ENCODE peak calls at places on chromosome 9, in ten cellular contexts. One of them, this sample, is unnamed.

GRCh38 chr9:98873535-98874432 is 66.3 kb downstream of the GALNT12 start:
- DNase-seq in T-helper 9 cell: no peak
- DNase-seq in germinal center: no peak
- DNase-seq in activated CD8-positive, alpha-beta T cell treated with anti-CD3 and anti-CD28 coated beads, Interleukin-2, amount 10 ng/mL, durations not matched to agents 7 days and 5 days: no peak
- DNase-seq in CD4-positive, alpha-beta memory T cell: no peak
- DNase-seq in stimulated activated CD4-positive, alpha-beta T cell treated with anti-CD3 and anti-CD28 coated beads, Interleukin-4, amount 100 ng/mL, for 4 hours: no peak
- DNase-seq in cardiac muscle cell: no peak
- DNase-seq in left colon: no peak
- DNase-seq in amniotic stem cell: no peak
- DNase-seq in AG10803: peak
- DNase-seq in this sample: no peak

GRCh38 chr9:82356131-82356530 is 367.6 kb downstream of the SPATA31D1 start:
- DNase-seq in cardiac muscle cell: no peak
- DNase-seq in activated CD8-positive, alpha-beta T cell treated with anti-CD3 and anti-CD28 coated beads, Interleukin-2, amount 10 ng/mL, durations not matched to agents 7 days and 5 days: no peak
- DNase-seq in left colon: no peak
- DNase-seq in amniotic stem cell: no peak
- DNase-seq in AG10803: no peak
- DNase-seq in CD4-positive, alpha-beta memory T cell: no peak
- DNase-seq in stimulated activated CD4-positive, alpha-beta T cell treated with anti-CD3 and anti-CD28 coated beads, Interleukin-4, amount 100 ng/mL, for 4 hours: no peak
- DNase-seq in germinal center: no peak
- DNase-seq in T-helper 9 cell: no peak
- DNase-seq in this sample: no peak

GRCh38 chr9:116007824-116008223 is 145.8 kb upstream of the PAPPA start:
- DNase-seq in stimulated activated CD4-positive, alpha-beta T cell treated with anti-CD3 and anti-CD28 coated beads, Interleukin-4, amount 100 ng/mL, for 4 hours: no peak
- DNase-seq in left colon: no peak
- DNase-seq in CD4-positive, alpha-beta memory T cell: no peak
- DNase-seq in germinal center: no peak
- DNase-seq in T-helper 9 cell: no peak
- DNase-seq in amniotic stem cell: no peak
- DNase-seq in cardiac muscle cell: no peak
- DNase-seq in activated CD8-positive, alpha-beta T cell treated with anti-CD3 and anti-CD28 coated beads, Interleukin-2, amount 10 ng/mL, durations not matched to agents 7 days and 5 days: no peak
- DNase-seq in AG10803: no peak
- DNase-seq in this sample: no peak

GRCh38 chr9:128068656-128069221 is 707 bp downstream of the SLC25A25 start:
- DNase-seq in activated CD8-positive, alpha-beta T cell treated with anti-CD3 and anti-CD28 coated beads, Interleukin-2, amount 10 ng/mL, durations not matched to agents 7 days and 5 days: no peak
- DNase-seq in AG10803: no peak
- DNase-seq in germinal center: no peak
- DNase-seq in left colon: no peak
- DNase-seq in T-helper 9 cell: no peak
- DNase-seq in amniotic stem cell: no peak
- DNase-seq in CD4-positive, alpha-beta memory T cell: no peak
- DNase-seq in stimulated activated CD4-positive, alpha-beta T cell treated with anti-CD3 and anti-CD28 coated beads, Interleukin-4, amount 100 ng/mL, for 4 hours: no peak
- DNase-seq in cardiac muscle cell: no peak
- DNase-seq in this sample: no peak

GRCh38 chr9:20384642-20385041 is 237.7 kb downstream of the MLLT3 start:
- DNase-seq in T-helper 9 cell: no peak
- DNase-seq in amniotic stem cell: no peak
- DNase-seq in activated CD8-positive, alpha-beta T cell treated with anti-CD3 and anti-CD28 coated beads, Interleukin-2, amount 10 ng/mL, durations not matched to agents 7 days and 5 days: no peak
- DNase-seq in cardiac muscle cell: no peak
- DNase-seq in germinal center: no peak
- DNase-seq in left colon: no peak
- DNase-seq in stimulated activated CD4-positive, alpha-beta T cell treated with anti-CD3 and anti-CD28 coated beads, Interleukin-4, amount 100 ng/mL, for 4 hours: no peak
- DNase-seq in AG10803: no peak
- DNase-seq in CD4-positive, alpha-beta memory T cell: no peak
- DNase-seq in this sample: no peak

GRCh38 chr9:73919712-73920111 is 577.4 kb upstream of the RORB start:
- DNase-seq in CD4-positive, alpha-beta memory T cell: no peak
- DNase-seq in amniotic stem cell: no peak
- DNase-seq in stimulated activated CD4-positive, alpha-beta T cell treated with anti-CD3 and anti-CD28 coated beads, Interleukin-4, amount 100 ng/mL, for 4 hours: no peak
- DNase-seq in AG10803: no peak
- DNase-seq in germinal center: no peak
- DNase-seq in T-helper 9 cell: no peak
- DNase-seq in cardiac muscle cell: no peak
- DNase-seq in left colon: no peak
- DNase-seq in activated CD8-positive, alpha-beta T cell treated with anti-CD3 and anti-CD28 coated beads, Interleukin-2, amount 10 ng/mL, durations not matched to agents 7 days and 5 days: no peak
- DNase-seq in this sample: no peak

GRCh38 chr9:129232839-129233568 is 54.9 kb upstream of the IER5L start:
- DNase-seq in activated CD8-positive, alpha-beta T cell treated with anti-CD3 and anti-CD28 coated beads, Interleukin-2, amount 10 ng/mL, durations not matched to agents 7 days and 5 days: no peak
- DNase-seq in germinal center: no peak
- DNase-seq in amniotic stem cell: no peak
- DNase-seq in T-helper 9 cell: no peak
- DNase-seq in left colon: peak
- DNase-seq in AG10803: no peak
- DNase-seq in CD4-positive, alpha-beta memory T cell: no peak
- DNase-seq in stimulated activated CD4-positive, alpha-beta T cell treated with anti-CD3 and anti-CD28 coated beads, Interleukin-4, amount 100 ng/mL, for 4 hours: no peak
- DNase-seq in cardiac muscle cell: no peak
- DNase-seq in this sample: no peak

GRCh38 chr9:131270171-131271015 is 5.9 kb downstream of the FAM78A start:
- DNase-seq in germinal center: peak
- DNase-seq in stimulated activated CD4-positive, alpha-beta T cell treated with anti-CD3 and anti-CD28 coated beads, Interleukin-4, amount 100 ng/mL, for 4 hours: peak
- DNase-seq in CD4-positive, alpha-beta memory T cell: peak
- DNase-seq in left colon: peak
- DNase-seq in T-helper 9 cell: peak
- DNase-seq in amniotic stem cell: no peak
- DNase-seq in AG10803: no peak
- DNase-seq in activated CD8-positive, alpha-beta T cell treated with anti-CD3 and anti-CD28 coated beads, Interleukin-2, amount 10 ng/mL, durations not matched to agents 7 days and 5 days: peak
- DNase-seq in cardiac muscle cell: no peak
- DNase-seq in this sample: peak

GRCh38 chr9:133585481-133586367 is 23.5 kb downstream of the FAM163B start:
- DNase-seq in CD4-positive, alpha-beta memory T cell: no peak
- DNase-seq in left colon: no peak
- DNase-seq in activated CD8-positive, alpha-beta T cell treated with anti-CD3 and anti-CD28 coated beads, Interleukin-2, amount 10 ng/mL, durations not matched to agents 7 days and 5 days: no peak
- DNase-seq in germinal center: no peak
- DNase-seq in amniotic stem cell: no peak
- DNase-seq in T-helper 9 cell: no peak
- DNase-seq in AG10803: peak
- DNase-seq in cardiac muscle cell: peak
- DNase-seq in stimulated activated CD4-positive, alpha-beta T cell treated with anti-CD3 and anti-CD28 coated beads, Interleukin-4, amount 100 ng/mL, for 4 hours: no peak
- DNase-seq in this sample: no peak

GRCh38 chr9:121239071-121239470 is 28.9 kb upstream of the GSN start:
- DNase-seq in AG10803: peak
- DNase-seq in CD4-positive, alpha-beta memory T cell: no peak
- DNase-seq in stimulated activated CD4-positive, alpha-beta T cell treated with anti-CD3 and anti-CD28 coated beads, Interleukin-4, amount 100 ng/mL, for 4 hours: no peak
- DNase-seq in activated CD8-positive, alpha-beta T cell treated with anti-CD3 and anti-CD28 coated beads, Interleukin-2, amount 10 ng/mL, durations not matched to agents 7 days and 5 days: no peak
- DNase-seq in T-helper 9 cell: no peak
- DNase-seq in left colon: no peak
- DNase-seq in cardiac muscle cell: no peak
- DNase-seq in amniotic stem cell: no peak
- DNase-seq in germinal center: no peak
- DNase-seq in this sample: no peak

GRCh38 chr9:18746631-18747030 is 272.7 kb downstream of the ADAMTSL1 start:
- DNase-seq in cardiac muscle cell: no peak
- DNase-seq in left colon: no peak
- DNase-seq in stimulated activated CD4-positive, alpha-beta T cell treated with anti-CD3 and anti-CD28 coated beads, Interleukin-4, amount 100 ng/mL, for 4 hours: no peak
- DNase-seq in amniotic stem cell: no peak
- DNase-seq in activated CD8-positive, alpha-beta T cell treated with anti-CD3 and anti-CD28 coated beads, Interleukin-2, amount 10 ng/mL, durations not matched to agents 7 days and 5 days: no peak
- DNase-seq in AG10803: no peak
- DNase-seq in T-helper 9 cell: no peak
- DNase-seq in germinal center: no peak
- DNase-seq in CD4-positive, alpha-beta memory T cell: no peak
- DNase-seq in this sample: no peak

GRCh38 chr9:108333406-108334031 is 522.3 kb downstream of the ACTL7B start:
- DNase-seq in AG10803: no peak
- DNase-seq in T-helper 9 cell: no peak
- DNase-seq in CD4-positive, alpha-beta memory T cell: no peak
- DNase-seq in left colon: no peak
- DNase-seq in activated CD8-positive, alpha-beta T cell treated with anti-CD3 and anti-CD28 coated beads, Interleukin-2, amount 10 ng/mL, durations not matched to agents 7 days and 5 days: no peak
- DNase-seq in stimulated activated CD4-positive, alpha-beta T cell treated with anti-CD3 and anti-CD28 coated beads, Interleukin-4, amount 100 ng/mL, for 4 hours: no peak
- DNase-seq in cardiac muscle cell: no peak
- DNase-seq in amniotic stem cell: no peak
- DNase-seq in germinal center: no peak
- DNase-seq in this sample: no peak

GRCh38 chr9:34988218-34989055 is 1.1 kb upstream of the DNAJB5 start:
- DNase-seq in amniotic stem cell: no peak
- DNase-seq in cardiac muscle cell: no peak
- DNase-seq in CD4-positive, alpha-beta memory T cell: peak
- DNase-seq in stimulated activated CD4-positive, alpha-beta T cell treated with anti-CD3 and anti-CD28 coated beads, Interleukin-4, amount 100 ng/mL, for 4 hours: peak
- DNase-seq in activated CD8-positive, alpha-beta T cell treated with anti-CD3 and anti-CD28 coated beads, Interleukin-2, amount 10 ng/mL, durations not matched to agents 7 days and 5 days: peak
- DNase-seq in left colon: no peak
- DNase-seq in germinal center: peak
- DNase-seq in T-helper 9 cell: peak
- DNase-seq in AG10803: no peak
- DNase-seq in this sample: no peak

GRCh38 chr9:123440256-123440655 is 84.3 kb downstream of the CRB2 start:
- DNase-seq in CD4-positive, alpha-beta memory T cell: no peak
- DNase-seq in activated CD8-positive, alpha-beta T cell treated with anti-CD3 and anti-CD28 coated beads, Interleukin-2, amount 10 ng/mL, durations not matched to agents 7 days and 5 days: no peak
- DNase-seq in AG10803: no peak
- DNase-seq in amniotic stem cell: no peak
- DNase-seq in T-helper 9 cell: no peak
- DNase-seq in left colon: no peak
- DNase-seq in germinal center: no peak
- DNase-seq in stimulated activated CD4-positive, alpha-beta T cell treated with anti-CD3 and anti-CD28 coated beads, Interleukin-4, amount 100 ng/mL, for 4 hours: no peak
- DNase-seq in cardiac muscle cell: no peak
- DNase-seq in this sample: no peak

GRCh38 chr9:83526901-83527300 is 11.3 kb downstream of the FRMD3 start:
- DNase-seq in AG10803: no peak
- DNase-seq in cardiac muscle cell: no peak
- DNase-seq in amniotic stem cell: no peak
- DNase-seq in CD4-positive, alpha-beta memory T cell: no peak
- DNase-seq in stimulated activated CD4-positive, alpha-beta T cell treated with anti-CD3 and anti-CD28 coated beads, Interleukin-4, amount 100 ng/mL, for 4 hours: no peak
- DNase-seq in germinal center: no peak
- DNase-seq in activated CD8-positive, alpha-beta T cell treated with anti-CD3 and anti-CD28 coated beads, Interleukin-2, amount 10 ng/mL, durations not matched to agents 7 days and 5 days: no peak
- DNase-seq in left colon: no peak
- DNase-seq in T-helper 9 cell: no peak
- DNase-seq in this sample: no peak

GRCh38 chr9:5448461-5448860 is 1.9 kb upstream of the CD274 start:
- DNase-seq in left colon: no peak
- DNase-seq in germinal center: no peak
- DNase-seq in T-helper 9 cell: no peak
- DNase-seq in cardiac muscle cell: no peak
- DNase-seq in AG10803: no peak
- DNase-seq in stimulated activated CD4-positive, alpha-beta T cell treated with anti-CD3 and anti-CD28 coated beads, Interleukin-4, amount 100 ng/mL, for 4 hours: no peak
- DNase-seq in activated CD8-positive, alpha-beta T cell treated with anti-CD3 and anti-CD28 coated beads, Interleukin-2, amount 10 ng/mL, durations not matched to agents 7 days and 5 days: no peak
- DNase-seq in CD4-positive, alpha-beta memory T cell: no peak
- DNase-seq in amniotic stem cell: no peak
- DNase-seq in this sample: no peak

GRCh38 chr9:33081128-33081851 is 4.8 kb upstream of the SMU1 start:
- DNase-seq in germinal center: peak
- DNase-seq in cardiac muscle cell: peak
- DNase-seq in activated CD8-positive, alpha-beta T cell treated with anti-CD3 and anti-CD28 coated beads, Interleukin-2, amount 10 ng/mL, durations not matched to agents 7 days and 5 days: peak
- DNase-seq in T-helper 9 cell: peak
- DNase-seq in CD4-positive, alpha-beta memory T cell: peak
- DNase-seq in amniotic stem cell: peak
- DNase-seq in left colon: peak
- DNase-seq in stimulated activated CD4-positive, alpha-beta T cell treated with anti-CD3 and anti-CD28 coated beads, Interleukin-4, amount 100 ng/mL, for 4 hours: peak
- DNase-seq in AG10803: peak
- DNase-seq in this sample: peak

GRCh38 chr9:94881023-94881422 is 154.5 kb downstream of the AOPEP start:
- DNase-seq in left colon: no peak
- DNase-seq in activated CD8-positive, alpha-beta T cell treated with anti-CD3 and anti-CD28 coated beads, Interleukin-2, amount 10 ng/mL, durations not matched to agents 7 days and 5 days: no peak
- DNase-seq in T-helper 9 cell: no peak
- DNase-seq in amniotic stem cell: no peak
- DNase-seq in CD4-positive, alpha-beta memory T cell: no peak
- DNase-seq in cardiac muscle cell: no peak
- DNase-seq in AG10803: peak
- DNase-seq in germinal center: no peak
- DNase-seq in stimulated activated CD4-positive, alpha-beta T cell treated with anti-CD3 and anti-CD28 coated beads, Interleukin-4, amount 100 ng/mL, for 4 hours: no peak
- DNase-seq in this sample: no peak

GRCh38 chr9:95085036-95085770 is 232.3 kb downstream of the FANCC start:
- DNase-seq in activated CD8-positive, alpha-beta T cell treated with anti-CD3 and anti-CD28 coated beads, Interleukin-2, amount 10 ng/mL, durations not matched to agents 7 days and 5 days: no peak
- DNase-seq in amniotic stem cell: no peak
- DNase-seq in stimulated activated CD4-positive, alpha-beta T cell treated with anti-CD3 and anti-CD28 coated beads, Interleukin-4, amount 100 ng/mL, for 4 hours: no peak
- DNase-seq in left colon: no peak
- DNase-seq in cardiac muscle cell: no peak
- DNase-seq in T-helper 9 cell: no peak
- DNase-seq in CD4-positive, alpha-beta memory T cell: no peak
- DNase-seq in AG10803: no peak
- DNase-seq in germinal center: no peak
- DNase-seq in this sample: no peak

GRCh38 chr9:111056554-111056953 is 18.3 kb upstream of the LPAR1 start:
- DNase-seq in cardiac muscle cell: no peak
- DNase-seq in AG10803: peak
- DNase-seq in CD4-positive, alpha-beta memory T cell: no peak
- DNase-seq in germinal center: no peak
- DNase-seq in activated CD8-positive, alpha-beta T cell treated with anti-CD3 and anti-CD28 coated beads, Interleukin-2, amount 10 ng/mL, durations not matched to agents 7 days and 5 days: no peak
- DNase-seq in T-helper 9 cell: no peak
- DNase-seq in amniotic stem cell: no peak
- DNase-seq in left colon: no peak
- DNase-seq in stimulated activated CD4-positive, alpha-beta T cell treated with anti-CD3 and anti-CD28 coated beads, Interleukin-4, amount 100 ng/mL, for 4 hours: no peak
- DNase-seq in this sample: no peak

GRCh38 chr9:87662808-87663528 is 63.0 kb upstream of the CTSL start:
- DNase-seq in cardiac muscle cell: peak
- DNase-seq in T-helper 9 cell: peak
- DNase-seq in activated CD8-positive, alpha-beta T cell treated with anti-CD3 and anti-CD28 coated beads, Interleukin-2, amount 10 ng/mL, durations not matched to agents 7 days and 5 days: peak
- DNase-seq in CD4-positive, alpha-beta memory T cell: no peak
- DNase-seq in left colon: peak
- DNase-seq in stimulated activated CD4-positive, alpha-beta T cell treated with anti-CD3 and anti-CD28 coated beads, Interleukin-4, amount 100 ng/mL, for 4 hours: peak
- DNase-seq in germinal center: peak
- DNase-seq in AG10803: peak
- DNase-seq in amniotic stem cell: peak
- DNase-seq in this sample: no peak

GRCh38 chr9:16099901-16100300 is 547.1 kb downstream of the CCDC171 start:
- DNase-seq in activated CD8-positive, alpha-beta T cell treated with anti-CD3 and anti-CD28 coated beads, Interleukin-2, amount 10 ng/mL, durations not matched to agents 7 days and 5 days: no peak
- DNase-seq in left colon: no peak
- DNase-seq in T-helper 9 cell: no peak
- DNase-seq in stimulated activated CD4-positive, alpha-beta T cell treated with anti-CD3 and anti-CD28 coated beads, Interleukin-4, amount 100 ng/mL, for 4 hours: no peak
- DNase-seq in cardiac muscle cell: no peak
- DNase-seq in germinal center: no peak
- DNase-seq in AG10803: no peak
- DNase-seq in amniotic stem cell: no peak
- DNase-seq in CD4-positive, alpha-beta memory T cell: no peak
- DNase-seq in this sample: no peak

GRCh38 chr9:130555968-130556367 is 23.4 kb upstream of the FUBP3 start:
- DNase-seq in cardiac muscle cell: no peak
- DNase-seq in activated CD8-positive, alpha-beta T cell treated with anti-CD3 and anti-CD28 coated beads, Interleukin-2, amount 10 ng/mL, durations not matched to agents 7 days and 5 days: no peak
- DNase-seq in AG10803: peak
- DNase-seq in germinal center: no peak
- DNase-seq in T-helper 9 cell: no peak
- DNase-seq in CD4-positive, alpha-beta memory T cell: no peak
- DNase-seq in left colon: no peak
- DNase-seq in amniotic stem cell: no peak
- DNase-seq in stimulated activated CD4-positive, alpha-beta T cell treated with anti-CD3 and anti-CD28 coated beads, Interleukin-4, amount 100 ng/mL, for 4 hours: no peak
- DNase-seq in this sample: no peak

GRCh38 chr9:137506274-137506673 is 43.9 kb downstream of the PNPLA7 start:
- DNase-seq in germinal center: no peak
- DNase-seq in cardiac muscle cell: no peak
- DNase-seq in left colon: no peak
- DNase-seq in stimulated activated CD4-positive, alpha-beta T cell treated with anti-CD3 and anti-CD28 coated beads, Interleukin-4, amount 100 ng/mL, for 4 hours: no peak
- DNase-seq in AG10803: no peak
- DNase-seq in amniotic stem cell: no peak
- DNase-seq in T-helper 9 cell: no peak
- DNase-seq in CD4-positive, alpha-beta memory T cell: no peak
- DNase-seq in activated CD8-positive, alpha-beta T cell treated with anti-CD3 and anti-CD28 coated beads, Interleukin-2, amount 10 ng/mL, durations not matched to agents 7 days and 5 days: no peak
- DNase-seq in this sample: no peak

GRCh38 chr9:92607088-92607487 is 62.8 kb downstream of the IPPK start:
- DNase-seq in stimulated activated CD4-positive, alpha-beta T cell treated with anti-CD3 and anti-CD28 coated beads, Interleukin-4, amount 100 ng/mL, for 4 hours: no peak
- DNase-seq in cardiac muscle cell: no peak
- DNase-seq in germinal center: no peak
- DNase-seq in CD4-positive, alpha-beta memory T cell: no peak
- DNase-seq in AG10803: peak
- DNase-seq in amniotic stem cell: no peak
- DNase-seq in activated CD8-positive, alpha-beta T cell treated with anti-CD3 and anti-CD28 coated beads, Interleukin-2, amount 10 ng/mL, durations not matched to agents 7 days and 5 days: no peak
- DNase-seq in T-helper 9 cell: no peak
- DNase-seq in left colon: no peak
- DNase-seq in this sample: no peak

GRCh38 chr9:106893088-106893487 is 30.1 kb downstream of the ZNF462 start:
- DNase-seq in amniotic stem cell: peak
- DNase-seq in stimulated activated CD4-positive, alpha-beta T cell treated with anti-CD3 and anti-CD28 coated beads, Interleukin-4, amount 100 ng/mL, for 4 hours: no peak
- DNase-seq in germinal center: no peak
- DNase-seq in CD4-positive, alpha-beta memory T cell: no peak
- DNase-seq in cardiac muscle cell: no peak
- DNase-seq in T-helper 9 cell: no peak
- DNase-seq in AG10803: peak
- DNase-seq in left colon: no peak
- DNase-seq in activated CD8-positive, alpha-beta T cell treated with anti-CD3 and anti-CD28 coated beads, Interleukin-2, amount 10 ng/mL, durations not matched to agents 7 days and 5 days: no peak
- DNase-seq in this sample: no peak

GRCh38 chr9:93288341-93288740 is 104.4 kb downstream of the WNK2 start:
- DNase-seq in T-helper 9 cell: no peak
- DNase-seq in left colon: no peak
- DNase-seq in CD4-positive, alpha-beta memory T cell: no peak
- DNase-seq in AG10803: no peak
- DNase-seq in amniotic stem cell: no peak
- DNase-seq in germinal center: no peak
- DNase-seq in activated CD8-positive, alpha-beta T cell treated with anti-CD3 and anti-CD28 coated beads, Interleukin-2, amount 10 ng/mL, durations not matched to agents 7 days and 5 days: no peak
- DNase-seq in stimulated activated CD4-positive, alpha-beta T cell treated with anti-CD3 and anti-CD28 coated beads, Interleukin-4, amount 100 ng/mL, for 4 hours: no peak
- DNase-seq in cardiac muscle cell: no peak
- DNase-seq in this sample: no peak

GRCh38 chr9:114925672-114926071 is 4.7 kb downstream of the TNFSF8 start:
- DNase-seq in AG10803: no peak
- DNase-seq in cardiac muscle cell: no peak
- DNase-seq in left colon: no peak
- DNase-seq in CD4-positive, alpha-beta memory T cell: no peak
- DNase-seq in amniotic stem cell: no peak
- DNase-seq in T-helper 9 cell: no peak
- DNase-seq in stimulated activated CD4-positive, alpha-beta T cell treated with anti-CD3 and anti-CD28 coated beads, Interleukin-4, amount 100 ng/mL, for 4 hours: no peak
- DNase-seq in activated CD8-positive, alpha-beta T cell treated with anti-CD3 and anti-CD28 coated beads, Interleukin-2, amount 10 ng/mL, durations not matched to agents 7 days and 5 days: no peak
- DNase-seq in germinal center: no peak
- DNase-seq in this sample: no peak

This sample was measured in naive thymus-derived CD4-positive, alpha-beta T cell.